ENCODE peak calls at places on chromosomes 5 and 9, in five cellular contexts. One of them, this sample, is unnamed. For H3K27me3, the result is how much of the 10 kb centered on the place peaks cover.

GRCh38 chr5:142040285-142040684 is 27.5 kb upstream of the GNPDA1 start:
- DNase-seq in SK-N-SH: no peak
- DNase-seq in vagina: no peak
- DNase-seq in GM23338: no peak
- DNase-seq in prostate gland: no peak
- DNase-seq in this sample: no peak

GRCh38 chr5:175096469-175097185 is 347.4 kb downstream of the DRD1 start:
- DNase-seq in vagina: no peak
- DNase-seq in SK-N-SH: no peak
- DNase-seq in GM23338: no peak
- DNase-seq in prostate gland: no peak
- DNase-seq in this sample: no peak

GRCh38 chr9:35651964-35652828 is 1.5 kb upstream of the SIT1 start:
- DNase-seq in prostate gland: no peak
- DNase-seq in vagina: no peak
- DNase-seq in SK-N-SH: no peak
- DNase-seq in GM23338: no peak
- DNase-seq in this sample: no peak

GRCh38 chr9:71042448-71042847 is 79.0 kb downstream of the TRPM3 start:
- DNase-seq in GM23338: peak
- DNase-seq in prostate gland: no peak
- DNase-seq in SK-N-SH: no peak
- DNase-seq in vagina: no peak
- DNase-seq in this sample: no peak

GRCh38 chr5:6785861-6786180 is 72.6 kb downstream of the TENT4A start:
- DNase-seq in SK-N-SH: no peak
- DNase-seq in vagina: no peak
- DNase-seq in prostate gland: no peak
- DNase-seq in GM23338: no peak
- DNase-seq in this sample: no peak

GRCh38 chr5:133370904-133371303 is 241.4 kb downstream of the FSTL4 start:
- DNase-seq in SK-N-SH: no peak
- DNase-seq in GM23338: no peak
- DNase-seq in prostate gland: no peak
- DNase-seq in vagina: peak
- DNase-seq in this sample: no peak

GRCh38 chr5:167593706-167594105 is 697.7 kb upstream of the WWC1 start:
- DNase-seq in prostate gland: no peak
- DNase-seq in SK-N-SH: no peak
- DNase-seq in vagina: no peak
- DNase-seq in GM23338: no peak
- DNase-seq in this sample: no peak

GRCh38 chr5:541888-542692 is 17.8 kb upstream of the SLC9A3 start:
- DNase-seq in SK-N-SH: no peak
- DNase-seq in vagina: no peak
- DNase-seq in GM23338: no peak
- DNase-seq in prostate gland: no peak
- DNase-seq in this sample: no peak

GRCh38 chr5:114678778-114679177 is 316.9 kb downstream of the KCNN2 start:
- DNase-seq in vagina: no peak
- DNase-seq in GM23338: peak
- DNase-seq in prostate gland: no peak
- DNase-seq in SK-N-SH: no peak
- DNase-seq in this sample: no peak

GRCh38 chr5:125412051-125412560 is 665.7 kb upstream of the ZNF608 start:
- DNase-seq in vagina: no peak
- DNase-seq in prostate gland: peak
- DNase-seq in SK-N-SH: no peak
- DNase-seq in GM23338: peak
- DNase-seq in this sample: no peak

GRCh38 chr5:1461396-1461795 is 16.2 kb upstream of the SLC6A3 start:
- DNase-seq in vagina: no peak
- DNase-seq in SK-N-SH: peak
- DNase-seq in GM23338: no peak
- DNase-seq in prostate gland: no peak
- DNase-seq in this sample: no peak

GRCh38 chr5:41587668-41588067 is 77.3 kb upstream of the PLCXD3 start:
- DNase-seq in vagina: no peak
- DNase-seq in GM23338: no peak
- DNase-seq in SK-N-SH: no peak
- DNase-seq in prostate gland: no peak
- DNase-seq in this sample: no peak

GRCh38 chr5:68214472-68215207 is 916 bp upstream of the PIK3R1 start:
- DNase-seq in GM23338: peak
- DNase-seq in prostate gland: peak
- DNase-seq in vagina: no peak
- DNase-seq in SK-N-SH: peak
- DNase-seq in this sample: no peak

GRCh38 chr5:68217476-68217984 is 2.0 kb downstream of the PIK3R1 start:
- DNase-seq in vagina: no peak
- DNase-seq in prostate gland: no peak
- DNase-seq in GM23338: no peak
- DNase-seq in SK-N-SH: no peak
- DNase-seq in this sample: no peak

GRCh38 chr5:68216737-68217231 is 1.2 kb downstream of the PIK3R1 start:
- DNase-seq in GM23338: no peak
- DNase-seq in SK-N-SH: peak
- DNase-seq in prostate gland: no peak
- DNase-seq in vagina: no peak
- DNase-seq in this sample: no peak

GRCh38 chr5:68215208-68215887 is at the start of gene PIK3R1:
- DNase-seq in prostate gland: peak
- DNase-seq in vagina: no peak
- DNase-seq in GM23338: peak
- DNase-seq in SK-N-SH: peak
- DNase-seq in this sample: peak

DNA sequence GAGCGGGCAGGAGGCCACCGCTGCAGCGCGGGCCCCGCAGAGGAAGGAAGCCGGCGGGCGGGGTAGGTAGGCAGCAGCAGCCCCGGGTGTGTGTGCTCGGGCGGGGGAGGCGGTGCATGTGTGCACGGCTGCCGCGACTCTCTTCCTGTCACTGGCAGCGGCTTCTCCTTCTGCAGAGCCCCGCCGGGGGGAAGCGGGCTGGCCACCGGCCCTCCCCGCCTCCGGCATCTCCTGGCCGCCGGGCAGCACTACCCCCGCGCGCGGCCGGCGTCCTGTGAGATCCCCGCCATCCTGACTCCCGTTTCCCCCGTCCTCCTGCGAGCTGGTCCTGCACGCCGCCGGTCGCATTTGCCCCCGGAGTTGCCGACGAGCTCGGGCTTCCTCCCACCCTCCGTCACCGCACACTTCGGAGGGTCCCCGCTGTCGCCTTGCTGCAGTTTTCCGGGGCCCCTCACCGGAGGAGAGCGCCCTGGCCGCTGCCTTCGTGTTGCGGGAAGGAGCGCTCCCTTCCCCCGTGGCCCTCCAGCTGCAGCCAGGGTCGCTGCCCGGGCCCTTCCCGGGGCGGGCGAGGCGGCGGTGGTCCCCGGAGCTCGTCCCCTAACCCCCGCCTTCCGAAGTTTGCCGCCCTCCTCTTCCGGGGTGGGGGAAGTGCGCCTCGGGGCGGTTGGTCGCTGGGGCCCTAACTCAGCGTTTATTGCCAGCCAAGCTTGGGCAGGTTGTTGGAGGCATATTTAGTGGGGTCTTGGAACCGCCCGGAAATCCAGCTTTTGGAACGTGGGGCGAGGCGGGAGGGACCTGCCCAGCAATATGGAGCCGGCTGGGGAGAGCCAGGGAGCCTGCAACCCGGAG is 556 bp downstream of the PIK3R1 start:
- DNase-seq in GM23338: peak
- DNase-seq in SK-N-SH: peak
- DNase-seq in prostate gland: peak
- DNase-seq in vagina: no peak
- DNase-seq in this sample: peak
- TF ChIP-seq POLR2AphosphoS5 in GM23338: peak
- TF ChIP-seq POLR2AphosphoS5 in SK-N-SH: peak
- TF ChIP-seq POLR2AphosphoS5 in prostate gland: no peak
- TF ChIP-seq POLR2AphosphoS5 in vagina: no peak
- TF ChIP-seq POLR2AphosphoS5 in this sample: no peak

DNA sequence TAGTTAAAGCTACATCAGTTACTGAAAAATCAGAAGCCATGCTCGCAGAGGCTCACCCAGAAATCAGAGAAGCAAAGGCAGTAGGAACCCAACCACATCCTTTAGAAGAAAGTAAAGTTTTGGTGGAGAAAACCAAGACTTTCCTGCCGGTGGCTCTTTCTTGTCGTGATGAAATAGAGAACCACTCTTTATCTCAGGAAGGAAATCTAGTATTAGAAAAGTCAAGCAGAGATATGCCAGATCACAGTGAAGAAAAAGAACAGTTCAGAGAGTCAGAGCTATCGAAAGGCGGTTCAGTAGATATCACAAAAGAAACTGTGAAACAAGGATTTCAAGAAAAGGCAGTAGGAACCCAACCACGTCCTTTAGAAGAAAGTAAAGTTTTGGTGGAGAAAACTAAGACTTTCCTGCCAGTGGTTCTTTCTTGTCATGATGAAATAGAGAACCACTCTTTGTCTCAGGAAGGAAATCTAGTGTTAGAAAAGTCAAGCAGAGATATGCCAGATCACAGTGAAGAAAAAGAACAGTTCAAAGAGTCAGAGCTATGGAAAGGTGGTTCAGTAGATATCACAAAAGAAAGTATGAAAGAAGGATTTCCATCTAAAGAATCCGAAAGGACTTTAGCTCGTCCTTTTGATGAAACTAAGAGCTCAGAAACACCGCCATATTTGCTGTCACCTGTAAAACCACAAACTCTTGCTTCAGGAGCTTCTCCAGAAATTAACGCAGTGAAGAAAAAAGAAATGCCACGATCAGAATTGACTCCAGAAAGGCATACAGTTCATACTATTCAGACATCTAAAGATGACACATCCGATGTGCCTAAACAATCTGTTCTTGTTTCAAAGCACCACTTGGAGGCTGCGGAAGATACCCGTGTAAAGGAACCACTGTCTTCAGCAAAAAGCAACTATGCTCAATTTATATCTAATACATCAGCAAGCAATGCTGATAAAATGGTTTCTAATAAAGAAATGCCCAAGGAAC is 47.2 kb downstream of the CMYA5 start:
- DNase-seq in vagina: no peak
- DNase-seq in SK-N-SH: no peak
- DNase-seq in prostate gland: no peak
- DNase-seq in GM23338: no peak
- DNase-seq in this sample: no peak
- H3K27me3 ChIP-seq in vagina: under half
- H3K27me3 ChIP-seq in SK-N-SH: under half
- H3K27me3 ChIP-seq in prostate gland: under half
- H3K27me3 ChIP-seq in GM23338: under half
- H3K27me3 ChIP-seq in this sample: under half

GRCh38 chr9:93260290-93261066 is 76.5 kb downstream of the WNK2 start:
- DNase-seq in GM23338: no peak
- DNase-seq in prostate gland: no peak
- DNase-seq in vagina: no peak
- DNase-seq in SK-N-SH: peak
- DNase-seq in this sample: peak

GRCh38 chr9:93262537-93263310 is 78.8 kb downstream of the WNK2 start:
- DNase-seq in prostate gland: no peak
- DNase-seq in vagina: no peak
- DNase-seq in GM23338: no peak
- DNase-seq in SK-N-SH: peak
- DNase-seq in this sample: peak

GRCh38 chr9:93261281-93261680 is 77.3 kb downstream of the WNK2 start:
- DNase-seq in vagina: no peak
- DNase-seq in SK-N-SH: peak
- DNase-seq in GM23338: peak
- DNase-seq in prostate gland: no peak
- DNase-seq in this sample: peak

GRCh38 chr9:93263334-93264229 is 79.6 kb downstream of the WNK2 start:
- DNase-seq in SK-N-SH: peak
- DNase-seq in vagina: no peak
- DNase-seq in prostate gland: no peak
- DNase-seq in GM23338: no peak
- DNase-seq in this sample: no peak

DNA sequence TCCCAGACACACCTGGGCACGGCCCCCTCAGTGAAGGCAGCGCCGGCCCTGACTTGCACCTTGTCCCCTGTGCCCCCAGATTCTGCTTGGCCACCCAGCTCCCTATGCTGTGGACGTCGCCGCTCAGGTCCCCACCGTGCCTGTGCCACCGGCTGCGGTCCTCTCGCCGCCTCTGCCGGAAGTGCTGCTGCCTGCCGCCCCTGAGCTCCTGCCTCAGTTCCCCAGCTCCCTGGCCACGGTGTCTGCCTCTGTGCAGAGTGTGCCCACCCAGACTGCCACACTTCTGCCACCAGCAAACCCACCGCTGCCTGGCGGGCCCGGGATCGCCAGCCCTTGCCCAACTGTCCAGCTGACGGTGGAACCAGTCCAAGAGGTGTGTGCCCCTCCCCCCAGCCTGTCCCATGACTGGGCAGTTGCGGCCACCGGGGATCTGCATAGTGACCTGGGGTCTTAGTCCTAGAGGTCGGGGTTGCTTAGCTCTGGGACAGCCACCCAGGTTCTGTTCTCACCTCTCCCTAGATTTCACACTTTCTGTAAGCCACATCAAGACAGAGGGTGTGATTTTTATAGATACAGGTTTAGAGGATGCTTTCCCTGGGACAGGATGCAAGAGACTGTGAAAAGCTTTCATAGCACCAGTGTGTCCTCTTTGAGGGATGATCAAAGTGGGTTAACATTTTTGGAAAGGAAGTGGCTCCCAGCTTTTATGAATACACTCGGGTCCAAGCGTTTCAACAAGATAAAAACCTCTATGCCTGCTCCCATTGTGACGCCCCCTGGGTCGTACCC is 78.0 kb downstream of the WNK2 start:
- DNase-seq in prostate gland: no peak
- DNase-seq in vagina: no peak
- DNase-seq in GM23338: no peak
- DNase-seq in SK-N-SH: peak
- DNase-seq in this sample: peak
- H3K27ac ChIP-seq in prostate gland: no peak
- H3K27ac ChIP-seq in vagina: no peak
- H3K27ac ChIP-seq in GM23338: no peak
- H3K27ac ChIP-seq in SK-N-SH: no peak
- H3K27ac ChIP-seq in this sample: peak

GRCh38 chr5:43547532-43547931 is 9.3 kb downstream of the PAIP1 start:
- DNase-seq in vagina: no peak
- DNase-seq in prostate gland: no peak
- DNase-seq in SK-N-SH: no peak
- DNase-seq in GM23338: no peak
- DNase-seq in this sample: no peak

GRCh38 chr5:43543434-43543833 is 13.4 kb downstream of the PAIP1 start:
- DNase-seq in prostate gland: no peak
- DNase-seq in vagina: no peak
- DNase-seq in SK-N-SH: no peak
- DNase-seq in GM23338: no peak
- DNase-seq in this sample: no peak

GRCh38 chr5:43553381-43553780 is 3.5 kb downstream of the PAIP1 start:
- DNase-seq in prostate gland: no peak
- DNase-seq in vagina: no peak
- DNase-seq in SK-N-SH: no peak
- DNase-seq in GM23338: no peak
- DNase-seq in this sample: no peak

DNA sequence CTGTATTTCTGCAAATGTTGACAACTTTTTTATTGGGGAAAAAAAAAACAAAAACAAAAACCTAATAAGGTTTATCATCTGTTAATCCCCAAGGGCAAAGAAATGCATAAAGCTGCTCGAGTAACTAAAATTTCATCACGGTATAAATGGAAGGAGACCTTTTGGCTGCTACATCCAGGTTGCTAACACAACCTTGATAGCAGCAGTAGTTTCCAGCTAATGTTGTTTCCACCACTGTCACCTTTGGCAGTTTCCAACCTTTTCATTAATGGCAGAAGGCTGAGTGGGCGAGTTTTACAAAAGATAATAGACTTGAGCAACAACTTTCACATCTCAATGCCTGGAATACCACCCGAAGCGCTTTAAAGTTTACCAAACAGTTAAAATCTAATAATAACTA is 8.5 kb downstream of the PAIP1 start:
- DNase-seq in SK-N-SH: no peak
- DNase-seq in vagina: no peak
- DNase-seq in GM23338: no peak
- DNase-seq in prostate gland: no peak
- DNase-seq in this sample: no peak
- TF ChIP-seq POLR2AphosphoS5 in SK-N-SH: no peak
- TF ChIP-seq POLR2AphosphoS5 in vagina: no peak
- TF ChIP-seq POLR2AphosphoS5 in GM23338: no peak
- TF ChIP-seq POLR2AphosphoS5 in prostate gland: no peak
- TF ChIP-seq POLR2AphosphoS5 in this sample: no peak

This sample was measured in stomach.